ENCODE peak calls at places on chromosome 17, in nine cellular contexts. One of them, this sample, is unnamed.
A peak's percentile ranks its signal among the peaks of the same experiment; 100 is the strongest.

GRCh38 chr17:68456529-68457167 is 648 bp downstream of the WIPI1 start:
- DNase-seq in NB4: peak; percentile 48
- DNase-seq in AG04450: peak; percentile 77
- DNase-seq in neural progenitor cell: peak; percentile 88
- DNase-seq in AG10803: peak; percentile 94
- DNase-seq in lower lobe of right lung: peak; percentile 80
- DNase-seq in fibroblast of lung: peak; percentile 92
- DNase-seq in heart left ventricle: peak; percentile 82
- DNase-seq in H9: peak; percentile 96
- DNase-seq in this sample: no peak

GRCh38 chr17:58577696-58578095 is 63.3 kb upstream of the MTMR4 start:
- DNase-seq in NB4: peak; percentile 67
- DNase-seq in AG04450: no peak
- DNase-seq in neural progenitor cell: peak; percentile 86
- DNase-seq in AG10803: peak; percentile 56
- DNase-seq in lower lobe of right lung: peak; percentile 55
- DNase-seq in fibroblast of lung: peak; percentile 26
- DNase-seq in heart left ventricle: peak; percentile 30
- DNase-seq in H9: peak; percentile 64
- DNase-seq in this sample: peak; percentile 20

GRCh38 chr17:65359016-65359415 is 202.4 kb downstream of the AXIN2 start:
- DNase-seq in NB4: no peak
- DNase-seq in AG04450: peak; percentile 33
- DNase-seq in neural progenitor cell: no peak
- DNase-seq in AG10803: peak; percentile 77
- DNase-seq in lower lobe of right lung: no peak
- DNase-seq in fibroblast of lung: peak; percentile 93
- DNase-seq in heart left ventricle: no peak
- DNase-seq in H9: no peak
- DNase-seq in this sample: no peak

GRCh38 chr17:39752241-39752831 is 14.6 kb downstream of the GRB7 start:
- DNase-seq in NB4: peak; percentile 54
- DNase-seq in AG04450: no peak
- DNase-seq in neural progenitor cell: no peak
- DNase-seq in AG10803: no peak
- DNase-seq in lower lobe of right lung: no peak
- DNase-seq in fibroblast of lung: no peak
- DNase-seq in heart left ventricle: no peak
- DNase-seq in H9: peak; percentile 45
- DNase-seq in this sample: no peak

GRCh38 chr17:45388604-45389325 is 43.9 kb downstream of the ARHGAP27 start:
- DNase-seq in NB4: no peak
- DNase-seq in AG04450: no peak
- DNase-seq in neural progenitor cell: no peak
- DNase-seq in AG10803: peak; percentile 22
- DNase-seq in lower lobe of right lung: no peak
- DNase-seq in fibroblast of lung: peak; percentile 46
- DNase-seq in heart left ventricle: no peak
- DNase-seq in H9: no peak
- DNase-seq in this sample: no peak

GRCh38 chr17:835263-835662 is 53.1 kb downstream of the MRM3 start:
- DNase-seq in NB4: no peak
- DNase-seq in AG04450: peak; percentile 90
- DNase-seq in neural progenitor cell: peak; percentile 46
- DNase-seq in AG10803: peak; percentile 100
- DNase-seq in lower lobe of right lung: no peak
- DNase-seq in fibroblast of lung: peak; percentile 100
- DNase-seq in heart left ventricle: no peak
- DNase-seq in H9: peak; percentile 74
- DNase-seq in this sample: no peak

GRCh38 chr17:34451313-34451712 is 88.3 kb upstream of the CCL1 start:
- DNase-seq in NB4: peak; percentile 20
- DNase-seq in AG04450: no peak
- DNase-seq in neural progenitor cell: no peak
- DNase-seq in AG10803: no peak
- DNase-seq in lower lobe of right lung: no peak
- DNase-seq in fibroblast of lung: no peak
- DNase-seq in heart left ventricle: no peak
- DNase-seq in H9: no peak
- DNase-seq in this sample: no peak

GRCh38 chr17:55609737-55610201 is 98.5 kb upstream of the SMIM36 start:
- DNase-seq in NB4: no peak
- DNase-seq in AG04450: no peak
- DNase-seq in neural progenitor cell: no peak
- DNase-seq in AG10803: peak; percentile 9
- DNase-seq in lower lobe of right lung: no peak
- DNase-seq in fibroblast of lung: peak; percentile 74
- DNase-seq in heart left ventricle: no peak
- DNase-seq in H9: no peak
- DNase-seq in this sample: no peak

GRCh38 chr17:40437095-40437732 is 6.0 kb upstream of the IGFBP4 start:
- DNase-seq in NB4: peak; percentile 71
- DNase-seq in AG04450: no peak
- DNase-seq in neural progenitor cell: no peak
- DNase-seq in AG10803: no peak
- DNase-seq in lower lobe of right lung: no peak
- DNase-seq in fibroblast of lung: no peak
- DNase-seq in heart left ventricle: no peak
- DNase-seq in H9: no peak
- DNase-seq in this sample: no peak

GRCh38 chr17:41718287-41718645 is 6.1 kb downstream of the GAST start:
- DNase-seq in NB4: no peak
- DNase-seq in AG04450: no peak
- DNase-seq in neural progenitor cell: no peak
- DNase-seq in AG10803: no peak
- DNase-seq in lower lobe of right lung: no peak
- DNase-seq in fibroblast of lung: no peak
- DNase-seq in heart left ventricle: no peak
- DNase-seq in H9: no peak
- DNase-seq in this sample: no peak

GRCh38 chr17:69188796-69189195 is 39.8 kb downstream of the ABCA10 start:
- DNase-seq in NB4: no peak
- DNase-seq in AG04450: no peak
- DNase-seq in neural progenitor cell: no peak
- DNase-seq in AG10803: no peak
- DNase-seq in lower lobe of right lung: no peak
- DNase-seq in fibroblast of lung: no peak
- DNase-seq in heart left ventricle: no peak
- DNase-seq in H9: no peak
- DNase-seq in this sample: no peak

GRCh38 chr17:10754109-10754508 is 24.3 kb upstream of the TMEM220 start:
- DNase-seq in NB4: peak; percentile 61
- DNase-seq in AG04450: no peak
- DNase-seq in neural progenitor cell: peak; percentile 76
- DNase-seq in AG10803: peak; percentile 18
- DNase-seq in lower lobe of right lung: no peak
- DNase-seq in fibroblast of lung: no peak
- DNase-seq in heart left ventricle: no peak
- DNase-seq in H9: peak; percentile 87
- DNase-seq in this sample: no peak
- TF ChIP-seq CTCF in NB4: peak; percentile 66
- TF ChIP-seq CTCF in AG04450: peak; percentile 39
- TF ChIP-seq CTCF in neural progenitor cell: peak; percentile 63
- TF ChIP-seq CTCF in AG10803: peak; percentile 42
- TF ChIP-seq CTCF in lower lobe of right lung: no peak
- TF ChIP-seq CTCF in fibroblast of lung: peak; percentile 33
- TF ChIP-seq CTCF in heart left ventricle: no peak
- TF ChIP-seq CTCF in H9: peak; percentile 74
- TF ChIP-seq CTCF in this sample: no peak

DNA sequence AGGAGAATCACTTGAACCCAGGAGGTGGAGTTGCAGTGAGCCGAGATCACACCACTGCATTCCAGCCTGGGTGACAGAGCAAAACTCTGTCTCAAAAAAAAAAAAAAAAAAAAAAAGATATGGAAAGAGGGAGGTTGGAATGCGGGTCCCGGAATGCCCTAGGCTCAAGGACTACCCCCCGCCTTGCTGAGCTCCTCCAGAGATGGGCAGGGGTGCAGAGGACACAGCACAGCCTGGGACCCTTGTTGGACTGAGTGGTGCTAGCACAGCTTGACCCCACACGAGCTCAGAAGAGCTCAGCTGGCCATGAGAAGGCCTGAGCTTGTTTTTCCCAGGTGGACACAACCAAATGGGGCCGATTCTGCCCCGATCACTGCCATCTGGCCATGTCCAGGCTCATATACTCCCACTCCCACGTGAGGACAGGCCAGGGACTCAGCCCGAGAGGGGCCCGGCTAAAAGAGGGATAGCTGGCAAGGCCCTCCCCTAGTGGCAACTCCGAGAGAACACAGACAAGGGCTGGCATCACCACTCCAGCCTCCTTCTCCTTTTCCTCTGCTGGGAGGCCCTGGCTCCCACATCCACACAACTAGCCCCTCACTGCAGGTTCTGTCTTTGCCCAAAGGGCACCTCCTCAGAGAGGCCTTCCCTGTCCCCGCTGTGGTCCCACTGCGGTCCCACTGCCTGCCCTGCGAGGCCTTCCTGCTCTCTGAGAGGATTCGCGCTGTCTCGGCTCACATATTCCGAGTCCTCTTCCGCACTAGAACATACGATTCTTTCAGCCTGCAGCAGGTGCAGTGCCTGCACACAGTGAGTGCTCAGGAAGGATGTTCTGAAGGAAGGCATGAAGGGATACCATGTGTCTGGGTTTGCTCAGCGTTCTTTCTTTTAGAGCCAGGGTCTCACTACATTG is 11.0 kb downstream of the SGCA start:
- DNase-seq in NB4: no peak
- DNase-seq in AG04450: no peak
- DNase-seq in neural progenitor cell: no peak
- DNase-seq in AG10803: peak; percentile 37
- DNase-seq in lower lobe of right lung: no peak
- DNase-seq in fibroblast of lung: peak; percentile 33
- DNase-seq in heart left ventricle: no peak
- DNase-seq in H9: no peak
- DNase-seq in this sample: no peak
- TF ChIP-seq CTCF in NB4: no peak
- TF ChIP-seq CTCF in AG04450: peak; percentile 29
- TF ChIP-seq CTCF in neural progenitor cell: peak; percentile 16
- TF ChIP-seq CTCF in AG10803: peak; percentile 20
- TF ChIP-seq CTCF in lower lobe of right lung: no peak
- TF ChIP-seq CTCF in fibroblast of lung: no peak
- TF ChIP-seq CTCF in heart left ventricle: no peak
- TF ChIP-seq CTCF in H9: peak; percentile 30
- TF ChIP-seq CTCF in this sample: no peak

DNA sequence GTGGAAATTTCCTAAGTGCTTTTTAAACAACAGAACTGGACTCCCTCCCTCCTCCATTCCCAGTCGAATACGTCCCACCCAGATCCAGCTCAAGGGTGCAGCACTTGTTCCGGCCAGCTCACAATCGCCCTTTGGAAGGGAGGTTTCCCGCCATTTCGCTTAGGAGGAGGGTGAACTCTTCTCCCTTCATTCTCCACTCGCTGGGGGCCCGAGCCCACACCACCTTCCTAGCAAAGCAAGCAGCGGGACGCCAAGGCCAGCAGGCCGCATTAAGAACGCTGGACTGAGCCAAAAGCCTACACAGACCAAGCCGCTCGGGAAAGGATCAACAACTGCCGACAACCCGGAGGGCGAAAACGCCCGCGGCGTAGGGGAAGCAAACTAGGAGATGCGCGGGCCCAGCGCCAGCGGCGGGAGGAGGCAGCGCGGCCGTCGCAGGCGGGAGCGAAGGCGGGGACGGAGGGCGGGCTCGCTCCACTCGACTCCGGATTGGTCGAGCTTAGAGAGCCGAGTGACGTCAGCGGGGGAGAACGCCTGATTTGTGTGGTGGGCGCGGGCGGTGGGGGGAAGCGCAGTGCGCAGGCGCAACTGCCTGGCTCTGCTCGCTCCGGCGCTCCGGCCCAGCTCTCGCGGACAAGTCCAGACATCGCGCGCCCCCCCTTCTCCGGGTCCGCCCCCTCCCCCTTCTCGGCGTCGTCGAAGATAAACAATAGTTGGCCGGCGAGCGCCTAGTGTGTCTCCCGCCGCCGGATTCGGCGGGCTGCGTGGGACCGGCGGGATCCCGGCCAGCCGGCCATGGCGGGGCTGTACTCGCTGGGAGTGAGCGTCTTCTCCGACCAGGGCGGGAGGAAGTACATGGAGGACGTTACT is at the start of gene PPM1D:
- DNase-seq in NB4: peak; percentile 98
- DNase-seq in AG04450: peak; percentile 98
- DNase-seq in neural progenitor cell: peak; percentile 100
- DNase-seq in AG10803: peak; percentile 98
- DNase-seq in lower lobe of right lung: peak; percentile 99
- DNase-seq in fibroblast of lung: peak; percentile 97
- DNase-seq in heart left ventricle: peak; percentile 100
- DNase-seq in H9: peak; percentile 100
- DNase-seq in this sample: peak; percentile 97
- TF ChIP-seq CTCF in NB4: no peak
- TF ChIP-seq CTCF in AG04450: no peak
- TF ChIP-seq CTCF in neural progenitor cell: no peak
- TF ChIP-seq CTCF in AG10803: no peak
- TF ChIP-seq CTCF in lower lobe of right lung: no peak
- TF ChIP-seq CTCF in fibroblast of lung: no peak
- TF ChIP-seq CTCF in heart left ventricle: no peak
- TF ChIP-seq CTCF in H9: no peak
- TF ChIP-seq CTCF in this sample: no peak

GRCh38 chr17:7825206-7825980 is 8.6 kb upstream of the KDM6B start:
- DNase-seq in NB4: peak; percentile 21
- DNase-seq in AG04450: no peak
- DNase-seq in neural progenitor cell: peak; percentile 21
- DNase-seq in AG10803: peak; percentile 61
- DNase-seq in lower lobe of right lung: no peak
- DNase-seq in fibroblast of lung: peak; percentile 5
- DNase-seq in heart left ventricle: no peak
- DNase-seq in H9: peak; percentile 24
- DNase-seq in this sample: no peak
- TF ChIP-seq CTCF in NB4: no peak
- TF ChIP-seq CTCF in AG04450: no peak
- TF ChIP-seq CTCF in neural progenitor cell: peak; percentile 30
- TF ChIP-seq CTCF in AG10803: peak; percentile 11
- TF ChIP-seq CTCF in lower lobe of right lung: no peak
- TF ChIP-seq CTCF in fibroblast of lung: no peak
- TF ChIP-seq CTCF in heart left ventricle: no peak
- TF ChIP-seq CTCF in H9: peak; percentile 15
- TF ChIP-seq CTCF in this sample: no peak